ENCODE peak calls at places on chromosomes 13 and 19, in five cellular contexts. F is left lung, L is NCI-H1417, Y is AML-193, T is NCI-H1436 treated with DMSO at 0.1 percent for 48 hours. C is an unnamed sample.

GRCh38 chr19:13082192-13083007 is 20.3 kb downstream of the LYL1 start:
- DNase-seq in F (no peak), L (peak), Y (no peak), T (no peak), C (peak)

GRCh38 chr19:15379996-15380647 is 535 bp upstream of the AKAP8 start:
- DNase-seq in F (peak), L (peak), Y (no peak), T (no peak), C (peak)

GRCh38 chr13:26721251-26721939 is 39.2 kb downstream of the GPR12 start:
- DNase-seq in F (no peak), L (no peak), Y (peak), T (no peak), C (peak)

GRCh38 chr13:36839281-36839680 is 20.3 kb downstream of the RFXAP start:
- DNase-seq in F (no peak), L (no peak), Y (no peak), T (no peak), C (no peak)

GRCh38 chr19:43763473-43763939 is 8.7 kb upstream of the SMG9 start:
- DNase-seq in F (no peak), L (no peak), Y (no peak), T (no peak), C (no peak)

GRCh38 chr19:29596885-29597525 is 9.1 kb upstream of the POP4 start:
- DNase-seq in F (no peak), L (peak), Y (no peak), T (no peak), C (peak)

GRCh38 chr13:77980592-77980991 is 62.0 kb upstream of the EDNRB start:
- DNase-seq in F (no peak), L (no peak), Y (no peak), T (no peak), C (no peak)

GRCh38 chr19:40365613-40366401 is 17.3 kb downstream of the PLD3 start:
- DNase-seq in F (peak), L (peak), Y (peak), T (no peak), C (peak)

GRCh38 chr19:18426416-18426767 is 7.2 kb downstream of the SSBP4 start:
- DNase-seq in F (no peak), L (no peak), Y (no peak), T (no peak), C (no peak)

C was measured in NB4.